ENCODE peak calls at places on chromosome 9, in ten cellular contexts. S is NCI-H2029; U is fibroblast of pulmonary artery; G is CD4-positive, alpha-beta memory T cell; J is LHCN-M2; K is Peyer's patch; Q is DMS153; I is left ventricle myocardium superior; N is neuronal stem cell; M is CD8-positive, alpha-beta memory T cell. D is an unnamed sample.

GRCh38 chr9:78354324-78354973 is 57.5 kb downstream of the PSAT1 start:
- DNase-seq in K (no peak), S (peak), M (no peak), G (no peak), I (no peak), N (no peak), J (no peak), U (no peak), Q (peak), D (no peak)

GRCh38 chr9:13750639-13751038 is 471.1 kb upstream of the MPDZ start:
- DNase-seq in K (no peak), G (no peak), S (no peak), N (no peak), I (no peak), Q (peak), M (no peak), U (no peak), J (no peak), D (no peak)

GRCh38 chr9:18543406-18543965 is 69.5 kb downstream of the ADAMTSL1 start:
- DNase-seq in J (peak), G (no peak), S (no peak), U (peak), K (no peak), I (no peak), Q (no peak), N (no peak), M (no peak), D (no peak)

GRCh38 chr9:89774971-89775370 is 170.2 kb downstream of the GADD45G start:
- DNase-seq in K (no peak), U (no peak), N (no peak), Q (no peak), G (no peak), I (no peak), J (no peak), S (no peak), M (no peak), D (no peak)

GRCh38 chr9:122827759-122828090 is 663 bp downstream of the PDCL start:
- DNase-seq in Q (no peak), S (no peak), J (peak), N (no peak), I (no peak), G (no peak), K (peak), M (no peak), U (peak), D (no peak)

GRCh38 chr9:123978981-123979380 is 32.6 kb upstream of the LHX2 start:
- DNase-seq in S (peak), M (no peak), I (no peak), N (no peak), G (no peak), J (no peak), U (no peak), K (no peak), Q (no peak), D (no peak)

GRCh38 chr9:12819436-12820185 is 44.8 kb downstream of the LURAP1L start:
- DNase-seq in J (no peak), N (no peak), U (no peak), Q (no peak), K (peak), G (no peak), I (no peak), M (no peak), S (no peak), D (peak)

GRCh38 chr9:136061405-136061804 is 33.7 kb downstream of the NACC2 start:
- DNase-seq in N (no peak), K (peak), M (no peak), G (no peak), Q (no peak), S (no peak), U (no peak), I (no peak), J (no peak), D (no peak)

GRCh38 chr9:120611690-120612068 is 31.7 kb upstream of the CDK5RAP2 start:
- DNase-seq in U (no peak), S (no peak), Q (no peak), I (no peak), K (no peak), M (no peak), J (no peak), N (no peak), G (no peak), D (no peak)

GRCh38 chr9:20980713-20981481 is 50.5 kb downstream of the HACD4 start:
- DNase-seq in M (no peak), U (peak), S (no peak), J (peak), G (no peak), K (no peak), N (no peak), I (no peak), Q (no peak), D (no peak)

GRCh38 chr9:31032206-31032605 is 1352.2 kb upstream of the ACO1 start:
- DNase-seq in G (no peak), J (no peak), U (no peak), M (no peak), S (no peak), I (no peak), N (no peak), K (no peak), Q (no peak), D (no peak)

GRCh38 chr9:128920381-128921058 is at the start of gene PHYHD1:
- DNase-seq in U (peak), J (peak), G (no peak), M (no peak), I (peak), K (no peak), S (peak), Q (no peak), N (no peak), D (no peak)

GRCh38 chr9:79799691-79800345 is 228.1 kb downstream of the TLE4 start:
- DNase-seq in M (no peak), N (no peak), U (peak), I (peak), Q (peak), G (no peak), S (peak), K (no peak), J (no peak), D (no peak)

D was measured in Calu3.